ENCODE peak calls at places on chromosomes 16 and 17, in eight cellular contexts. One of them, this sample, is unnamed.

GRCh38 chr17:42133461-42134041 is 10.9 kb downstream of the HSPB9 start:
- DNase-seq in astrocyte of the spinal cord: no peak
- DNase-seq in body of pancreas: peak
- DNase-seq in A673: no peak
- DNase-seq in uterus: no peak
- DNase-seq in tibial artery: no peak
- DNase-seq in fibroblast of lung: no peak
- DNase-seq in neural progenitor cell: no peak
- DNase-seq in this sample: peak

GRCh38 chr16:4140652-4141051 is 24.4 kb upstream of the ADCY9 start:
- DNase-seq in astrocyte of the spinal cord: peak
- DNase-seq in body of pancreas: no peak
- DNase-seq in A673: no peak
- DNase-seq in uterus: no peak
- DNase-seq in tibial artery: no peak
- DNase-seq in fibroblast of lung: peak
- DNase-seq in neural progenitor cell: no peak
- DNase-seq in this sample: peak

GRCh38 chr16:278863-279366 is 1.5 kb upstream of the ARHGDIG start:
- DNase-seq in astrocyte of the spinal cord: no peak
- DNase-seq in body of pancreas: peak
- DNase-seq in A673: peak
- DNase-seq in uterus: no peak
- DNase-seq in tibial artery: no peak
- DNase-seq in fibroblast of lung: peak
- DNase-seq in neural progenitor cell: peak
- DNase-seq in this sample: peak

GRCh38 chr17:67245694-67246397 is 850 bp upstream of the HELZ start:
- DNase-seq in astrocyte of the spinal cord: no peak
- DNase-seq in body of pancreas: peak
- DNase-seq in A673: no peak
- DNase-seq in uterus: no peak
- DNase-seq in tibial artery: no peak
- DNase-seq in fibroblast of lung: no peak
- DNase-seq in neural progenitor cell: peak
- DNase-seq in this sample: peak

GRCh38 chr17:61391595-61392291 is 7.9 kb upstream of the TBX2 start:
- DNase-seq in astrocyte of the spinal cord: no peak
- DNase-seq in body of pancreas: no peak
- DNase-seq in A673: no peak
- DNase-seq in uterus: no peak
- DNase-seq in tibial artery: no peak
- DNase-seq in fibroblast of lung: no peak
- DNase-seq in neural progenitor cell: no peak
- DNase-seq in this sample: no peak

GRCh38 chr17:34822007-34822737 is 139.1 kb downstream of the CCT6B start:
- DNase-seq in astrocyte of the spinal cord: no peak
- DNase-seq in body of pancreas: no peak
- DNase-seq in A673: no peak
- DNase-seq in uterus: no peak
- DNase-seq in tibial artery: no peak
- DNase-seq in fibroblast of lung: no peak
- DNase-seq in neural progenitor cell: no peak
- DNase-seq in this sample: peak

GRCh38 chr17:81869221-81870154 is 1.6 kb downstream of the ARHGDIA start:
- DNase-seq in astrocyte of the spinal cord: no peak
- DNase-seq in body of pancreas: peak
- DNase-seq in A673: peak
- DNase-seq in uterus: peak
- DNase-seq in tibial artery: no peak
- DNase-seq in fibroblast of lung: peak
- DNase-seq in neural progenitor cell: peak
- DNase-seq in this sample: peak

GRCh38 chr17:77461277-77462057 is 320.7 kb downstream of the SEC14L1 start:
- DNase-seq in astrocyte of the spinal cord: no peak
- DNase-seq in body of pancreas: no peak
- DNase-seq in A673: no peak
- DNase-seq in uterus: no peak
- DNase-seq in tibial artery: no peak
- DNase-seq in fibroblast of lung: no peak
- DNase-seq in neural progenitor cell: no peak
- DNase-seq in this sample: peak

GRCh38 chr16:22029632-22030031 is 21.7 kb downstream of the MOSMO start:
- DNase-seq in astrocyte of the spinal cord: no peak
- DNase-seq in body of pancreas: peak
- DNase-seq in A673: no peak
- DNase-seq in uterus: no peak
- DNase-seq in tibial artery: no peak
- DNase-seq in fibroblast of lung: no peak
- DNase-seq in neural progenitor cell: no peak
- DNase-seq in this sample: no peak

GRCh38 chr17:32276217-32276616 is 10.6 kb downstream of the RHBDL3 start:
- DNase-seq in astrocyte of the spinal cord: no peak
- DNase-seq in body of pancreas: no peak
- DNase-seq in A673: no peak
- DNase-seq in uterus: peak
- DNase-seq in tibial artery: no peak
- DNase-seq in fibroblast of lung: no peak
- DNase-seq in neural progenitor cell: no peak
- DNase-seq in this sample: peak

GRCh38 chr17:67388986-67389385 is 11.9 kb downstream of the PITPNC1 start:
- DNase-seq in astrocyte of the spinal cord: no peak
- DNase-seq in body of pancreas: no peak
- DNase-seq in A673: no peak
- DNase-seq in uterus: no peak
- DNase-seq in tibial artery: no peak
- DNase-seq in fibroblast of lung: no peak
- DNase-seq in neural progenitor cell: no peak
- DNase-seq in this sample: no peak

GRCh38 chr17:73325527-73325842 is 13.7 kb upstream of the CDC42EP4 start:
- DNase-seq in astrocyte of the spinal cord: no peak
- DNase-seq in body of pancreas: no peak
- DNase-seq in A673: no peak
- DNase-seq in uterus: peak
- DNase-seq in tibial artery: peak
- DNase-seq in fibroblast of lung: no peak
- DNase-seq in neural progenitor cell: no peak
- DNase-seq in this sample: peak

GRCh38 chr17:59763861-59764260 is 56.4 kb downstream of the VMP1 start:
- DNase-seq in astrocyte of the spinal cord: peak
- DNase-seq in body of pancreas: no peak
- DNase-seq in A673: no peak
- DNase-seq in uterus: no peak
- DNase-seq in tibial artery: no peak
- DNase-seq in fibroblast of lung: peak
- DNase-seq in neural progenitor cell: no peak
- DNase-seq in this sample: no peak

GRCh38 chr16:30658731-30659506 is 688 bp downstream of the FBRS start:
- DNase-seq in astrocyte of the spinal cord: peak
- DNase-seq in body of pancreas: no peak
- DNase-seq in A673: peak
- DNase-seq in uterus: peak
- DNase-seq in tibial artery: peak
- DNase-seq in fibroblast of lung: peak
- DNase-seq in neural progenitor cell: peak
- DNase-seq in this sample: peak

GRCh38 chr17:73042809-73043685 is 49.4 kb downstream of the SLC39A11 start:
- DNase-seq in astrocyte of the spinal cord: peak
- DNase-seq in body of pancreas: no peak
- DNase-seq in A673: no peak
- DNase-seq in uterus: no peak
- DNase-seq in tibial artery: no peak
- DNase-seq in fibroblast of lung: peak
- DNase-seq in neural progenitor cell: no peak
- DNase-seq in this sample: no peak

DNA sequence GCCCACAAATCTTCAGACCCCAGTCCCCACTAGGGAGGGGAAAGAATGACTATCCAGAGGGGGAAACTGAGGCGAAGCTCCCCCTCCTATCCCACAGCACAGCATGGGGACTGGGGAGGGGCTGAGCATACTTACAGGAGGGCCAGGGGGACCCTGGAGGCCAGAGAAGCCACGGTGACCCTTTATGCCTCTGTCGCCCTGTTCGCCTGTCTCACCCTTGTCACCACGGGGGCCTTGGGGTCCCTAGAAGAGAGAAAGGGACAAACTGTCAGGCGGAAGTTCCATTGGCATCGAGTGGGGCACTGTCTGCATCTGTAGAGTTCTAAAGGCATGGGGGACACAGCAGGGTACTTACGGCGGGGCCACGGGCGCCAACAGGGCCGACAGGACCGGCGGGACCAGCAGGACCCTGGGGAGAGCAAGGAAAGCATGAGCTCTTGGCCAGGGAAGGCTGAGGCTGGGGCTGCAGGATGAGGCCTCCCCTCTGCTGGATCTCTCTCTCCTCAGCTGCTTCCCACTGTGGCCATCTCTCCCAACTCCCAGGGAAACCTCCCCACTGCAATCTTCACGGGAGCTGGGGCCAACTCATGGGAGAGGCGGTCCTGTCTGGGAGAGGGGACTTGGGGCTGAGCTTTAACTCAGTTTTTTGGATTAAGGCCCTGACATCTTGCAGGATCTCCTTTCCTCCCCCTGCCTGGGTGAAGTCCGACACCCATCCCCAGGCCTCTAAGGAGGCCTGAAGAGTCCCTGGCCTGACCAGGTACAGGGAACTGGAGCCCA is 13.5 kb downstream of the COL1A1 start:
- DNase-seq in astrocyte of the spinal cord: peak
- DNase-seq in body of pancreas: no peak
- DNase-seq in A673: no peak
- DNase-seq in uterus: no peak
- DNase-seq in tibial artery: no peak
- DNase-seq in fibroblast of lung: peak
- DNase-seq in neural progenitor cell: no peak
- DNase-seq in this sample: peak
- TF ChIP-seq CTCF in astrocyte of the spinal cord: no peak
- TF ChIP-seq CTCF in body of pancreas: no peak
- TF ChIP-seq CTCF in A673: no peak
- TF ChIP-seq CTCF in uterus: no peak
- TF ChIP-seq CTCF in tibial artery: no peak
- TF ChIP-seq CTCF in fibroblast of lung: no peak
- TF ChIP-seq CTCF in neural progenitor cell: no peak
- TF ChIP-seq CTCF in this sample: no peak

DNA sequence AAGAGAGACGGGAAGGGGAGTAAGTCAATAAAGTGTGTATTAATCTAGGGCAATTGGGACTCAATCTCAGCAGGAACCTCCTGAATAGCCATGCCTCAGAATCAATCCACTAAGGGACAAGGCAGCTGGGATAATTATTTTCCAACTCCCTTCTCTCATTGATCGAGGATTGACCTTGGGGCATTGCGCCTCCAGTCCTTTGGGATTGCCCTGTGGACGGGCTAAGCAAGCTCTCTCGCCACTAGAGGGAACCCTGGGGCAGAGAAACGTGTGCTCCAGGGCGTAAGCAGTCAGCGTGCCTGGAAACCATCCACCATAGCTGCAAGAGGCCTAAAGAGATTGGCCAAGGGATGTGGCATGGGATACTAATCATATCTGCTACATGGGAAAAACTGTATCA is 53.9 kb upstream of the ERCC4 start:
- DNase-seq in astrocyte of the spinal cord: peak
- DNase-seq in body of pancreas: peak
- DNase-seq in A673: peak
- DNase-seq in uterus: peak
- DNase-seq in tibial artery: peak
- DNase-seq in fibroblast of lung: peak
- DNase-seq in neural progenitor cell: peak
- DNase-seq in this sample: peak
- TF ChIP-seq CTCF in astrocyte of the spinal cord: peak
- TF ChIP-seq CTCF in body of pancreas: peak
- TF ChIP-seq CTCF in A673: peak
- TF ChIP-seq CTCF in uterus: peak
- TF ChIP-seq CTCF in tibial artery: peak
- TF ChIP-seq CTCF in fibroblast of lung: peak
- TF ChIP-seq CTCF in neural progenitor cell: peak
- TF ChIP-seq CTCF in this sample: peak

GRCh38 chr17:80474231-80474932 is 2.0 kb downstream of the NPTX1 start:
- DNase-seq in astrocyte of the spinal cord: peak
- DNase-seq in body of pancreas: no peak
- DNase-seq in A673: peak
- DNase-seq in uterus: no peak
- DNase-seq in tibial artery: no peak
- DNase-seq in fibroblast of lung: peak
- DNase-seq in neural progenitor cell: peak
- DNase-seq in this sample: peak
- TF ChIP-seq CTCF in astrocyte of the spinal cord: peak
- TF ChIP-seq CTCF in body of pancreas: no peak
- TF ChIP-seq CTCF in A673: peak
- TF ChIP-seq CTCF in uterus: no peak
- TF ChIP-seq CTCF in tibial artery: no peak
- TF ChIP-seq CTCF in fibroblast of lung: peak
- TF ChIP-seq CTCF in neural progenitor cell: peak
- TF ChIP-seq CTCF in this sample: peak

GRCh38 chr16:85422374-85423185 is 190.5 kb upstream of the GSE1 start:
- DNase-seq in astrocyte of the spinal cord: no peak
- DNase-seq in body of pancreas: peak
- DNase-seq in A673: no peak
- DNase-seq in uterus: no peak
- DNase-seq in tibial artery: no peak
- DNase-seq in fibroblast of lung: no peak
- DNase-seq in neural progenitor cell: peak
- DNase-seq in this sample: no peak
- TF ChIP-seq CTCF in astrocyte of the spinal cord: no peak
- TF ChIP-seq CTCF in body of pancreas: peak
- TF ChIP-seq CTCF in A673: no peak
- TF ChIP-seq CTCF in uterus: no peak
- TF ChIP-seq CTCF in tibial artery: no peak
- TF ChIP-seq CTCF in fibroblast of lung: no peak
- TF ChIP-seq CTCF in neural progenitor cell: peak
- TF ChIP-seq CTCF in this sample: no peak

DNA sequence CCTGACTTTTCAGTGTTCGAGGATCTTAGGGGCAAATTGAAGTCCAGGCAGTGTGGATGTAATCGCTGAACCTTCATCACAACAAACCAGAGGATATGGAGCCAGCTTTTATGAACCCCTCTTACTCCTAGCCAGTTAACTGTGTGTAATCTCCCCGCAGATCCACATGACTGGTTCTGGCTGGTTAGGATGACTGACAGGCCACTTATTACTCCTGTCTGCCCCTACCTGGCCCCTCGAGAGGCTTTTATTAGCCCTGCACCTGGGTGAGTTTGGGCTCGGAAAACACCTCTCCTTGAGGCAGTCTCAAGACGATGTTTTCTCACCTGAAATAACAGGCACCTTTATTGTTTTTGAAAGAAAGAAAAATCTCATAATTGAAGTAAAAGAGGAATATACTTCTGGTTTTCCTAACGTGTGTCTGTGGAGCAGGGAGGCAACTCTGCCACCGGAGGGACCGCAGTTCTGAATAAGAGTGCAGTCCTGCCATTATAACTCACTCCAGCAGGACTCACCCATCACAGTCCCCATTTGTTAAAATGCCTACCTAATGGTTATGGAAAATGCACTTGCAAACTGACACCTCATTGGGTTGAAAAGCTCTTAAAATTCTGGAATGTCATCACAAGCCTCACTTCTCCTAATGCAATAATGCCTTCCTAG is 291.9 kb upstream of the N4BP1 start:
- DNase-seq in astrocyte of the spinal cord: no peak
- DNase-seq in body of pancreas: no peak
- DNase-seq in A673: no peak
- DNase-seq in uterus: no peak
- DNase-seq in tibial artery: peak
- DNase-seq in fibroblast of lung: no peak
- DNase-seq in neural progenitor cell: peak
- DNase-seq in this sample: no peak
- TF ChIP-seq CTCF in astrocyte of the spinal cord: no peak
- TF ChIP-seq CTCF in body of pancreas: no peak
- TF ChIP-seq CTCF in A673: no peak
- TF ChIP-seq CTCF in uterus: no peak
- TF ChIP-seq CTCF in tibial artery: no peak
- TF ChIP-seq CTCF in fibroblast of lung: peak
- TF ChIP-seq CTCF in neural progenitor cell: peak
- TF ChIP-seq CTCF in this sample: peak

This sample was measured in osteoblast.